ENCODE peak calls at places on chromosomes 2 and 18, in five cellular contexts. One of them, this sample, is unnamed.

GRCh38 chr18:59148192-59148591 is 8.5 kb downstream of the SEC11C start:
- DNase-seq in brain microvascular endothelial cell: no peak
- DNase-seq in germinal center: no peak
- DNase-seq in sciatic nerve: no peak
- DNase-seq in EL: no peak
- DNase-seq in this sample: no peak

GRCh38 chr2:208046686-208047085 is 21.4 kb upstream of the PLEKHM3 start:
- DNase-seq in brain microvascular endothelial cell: no peak
- DNase-seq in germinal center: no peak
- DNase-seq in sciatic nerve: no peak
- DNase-seq in EL: peak; percentile 55
- DNase-seq in this sample: no peak

GRCh38 chr2:198957183-198957582 is 500.6 kb downstream of the SATB2 start:
- DNase-seq in brain microvascular endothelial cell: no peak
- DNase-seq in germinal center: no peak
- DNase-seq in sciatic nerve: no peak
- DNase-seq in EL: no peak
- DNase-seq in this sample: no peak

GRCh38 chr18:46435031-46435430 is 222.0 kb downstream of the LOXHD1 start:
- DNase-seq in brain microvascular endothelial cell: no peak
- DNase-seq in germinal center: no peak
- DNase-seq in sciatic nerve: no peak
- DNase-seq in EL: no peak
- DNase-seq in this sample: no peak

GRCh38 chr2:20184067-20184938 is 40.6 kb downstream of the SDC1 start:
- DNase-seq in brain microvascular endothelial cell: peak; percentile 71
- DNase-seq in germinal center: no peak
- DNase-seq in sciatic nerve: no peak
- DNase-seq in EL: peak; percentile 76
- DNase-seq in this sample: no peak

GRCh38 chr2:190468814-190469569 is 60.8 kb downstream of the MFSD6 start:
- DNase-seq in brain microvascular endothelial cell: peak; percentile 97
- DNase-seq in germinal center: no peak
- DNase-seq in sciatic nerve: peak; percentile 84
- DNase-seq in EL: peak; percentile 95
- DNase-seq in this sample: peak; percentile 94

GRCh38 chr2:182650704-182651103 is 65.4 kb upstream of the DNAJC10 start:
- DNase-seq in brain microvascular endothelial cell: no peak
- DNase-seq in germinal center: no peak
- DNase-seq in sciatic nerve: no peak
- DNase-seq in EL: peak; percentile 59
- DNase-seq in this sample: peak; percentile 75

GRCh38 chr18:23631746-23632145 is 31.0 kb downstream of the ANKRD29 start:
- DNase-seq in brain microvascular endothelial cell: no peak
- DNase-seq in germinal center: no peak
- DNase-seq in sciatic nerve: no peak
- DNase-seq in EL: no peak
- DNase-seq in this sample: peak; percentile 7

GRCh38 chr2:20641123-20641985 is 9.5 kb downstream of the HS1BP3 start:
- DNase-seq in brain microvascular endothelial cell: peak; percentile 81
- DNase-seq in germinal center: no peak
- DNase-seq in sciatic nerve: no peak
- DNase-seq in EL: peak; percentile 39
- DNase-seq in this sample: peak; percentile 59

GRCh38 chr2:102051659-102052366 is 60.1 kb downstream of the IL1R2 start:
- DNase-seq in brain microvascular endothelial cell: no peak
- DNase-seq in germinal center: no peak
- DNase-seq in sciatic nerve: no peak
- DNase-seq in EL: peak; percentile 83
- DNase-seq in this sample: no peak

GRCh38 chr2:42906557-42907380 is 114.4 kb upstream of the HAAO start:
- DNase-seq in brain microvascular endothelial cell: no peak
- DNase-seq in germinal center: no peak
- DNase-seq in sciatic nerve: peak; percentile 80
- DNase-seq in EL: peak; percentile 60
- DNase-seq in this sample: peak; percentile 93

GRCh38 chr18:35049111-35050003 is 8.1 kb downstream of the MAPRE2 start:
- DNase-seq in brain microvascular endothelial cell: no peak
- DNase-seq in germinal center: peak; percentile 24
- DNase-seq in sciatic nerve: no peak
- DNase-seq in EL: peak; percentile 46
- DNase-seq in this sample: no peak

GRCh38 chr2:164061129-164061746 is 325.4 kb upstream of the FIGN start:
- DNase-seq in brain microvascular endothelial cell: peak; percentile 47
- DNase-seq in germinal center: peak; percentile 3
- DNase-seq in sciatic nerve: no peak
- DNase-seq in EL: peak; percentile 38
- DNase-seq in this sample: peak; percentile 40

GRCh38 chr2:174779361-174779928 is 15.2 kb upstream of the CHRNA1 start:
- DNase-seq in brain microvascular endothelial cell: no peak
- DNase-seq in germinal center: no peak
- DNase-seq in sciatic nerve: no peak
- DNase-seq in EL: peak; percentile 72
- DNase-seq in this sample: no peak

GRCh38 chr2:239204143-239204875 is 196.5 kb downstream of the HDAC4 start:
- DNase-seq in brain microvascular endothelial cell: no peak
- DNase-seq in germinal center: no peak
- DNase-seq in sciatic nerve: peak; percentile 53
- DNase-seq in EL: no peak
- DNase-seq in this sample: peak; percentile 71

GRCh38 chr18:5510109-5510846 is 33.5 kb downstream of the EPB41L3 start:
- DNase-seq in brain microvascular endothelial cell: peak; percentile 64
- DNase-seq in germinal center: no peak
- DNase-seq in sciatic nerve: no peak
- DNase-seq in EL: no peak
- DNase-seq in this sample: no peak

GRCh38 chr2:239960929-239961661 is 64.0 kb downstream of the NDUFA10 start:
- DNase-seq in brain microvascular endothelial cell: no peak
- DNase-seq in germinal center: no peak
- DNase-seq in sciatic nerve: peak; percentile 32
- DNase-seq in EL: no peak
- DNase-seq in this sample: no peak

GRCh38 chr18:7116001-7116831 is 1.4 kb downstream of the LAMA1 start:
- DNase-seq in brain microvascular endothelial cell: peak; percentile 22
- DNase-seq in germinal center: no peak
- DNase-seq in sciatic nerve: no peak
- DNase-seq in EL: peak; percentile 37
- DNase-seq in this sample: no peak

GRCh38 chr2:199692489-199692888 is 158.5 kb downstream of the FTCDNL1 start:
- DNase-seq in brain microvascular endothelial cell: no peak
- DNase-seq in germinal center: no peak
- DNase-seq in sciatic nerve: no peak
- DNase-seq in EL: no peak
- DNase-seq in this sample: no peak

GRCh38 chr2:238970553-238971081 is 122.7 kb downstream of the TWIST2 start:
- DNase-seq in brain microvascular endothelial cell: peak; percentile 27
- DNase-seq in germinal center: peak; percentile 68
- DNase-seq in sciatic nerve: peak; percentile 76
- DNase-seq in EL: peak; percentile 64
- DNase-seq in this sample: peak; percentile 36

GRCh38 chr2:134336352-134336751 is 82.5 kb downstream of the MGAT5 start:
- DNase-seq in brain microvascular endothelial cell: no peak
- DNase-seq in germinal center: no peak
- DNase-seq in sciatic nerve: no peak
- DNase-seq in EL: no peak
- DNase-seq in this sample: no peak

GRCh38 chr2:11785611-11785940 is 39.1 kb downstream of the LPIN1 start:
- DNase-seq in brain microvascular endothelial cell: no peak
- DNase-seq in germinal center: no peak
- DNase-seq in sciatic nerve: peak; percentile 53
- DNase-seq in EL: no peak
- DNase-seq in this sample: no peak

GRCh38 chr2:241279828-241280227 is 35.6 kb downstream of the HDLBP start:
- DNase-seq in brain microvascular endothelial cell: no peak
- DNase-seq in germinal center: no peak
- DNase-seq in sciatic nerve: no peak
- DNase-seq in EL: no peak
- DNase-seq in this sample: no peak

GRCh38 chr2:183250472-183250871 is 126.2 kb downstream of the NUP35 start:
- DNase-seq in brain microvascular endothelial cell: no peak
- DNase-seq in germinal center: no peak
- DNase-seq in sciatic nerve: no peak
- DNase-seq in EL: peak; percentile 2
- DNase-seq in this sample: no peak

GRCh38 chr2:37378411-37378810 is 34.0 kb downstream of the QPCT start:
- DNase-seq in brain microvascular endothelial cell: peak; percentile 60
- DNase-seq in germinal center: no peak
- DNase-seq in sciatic nerve: no peak
- DNase-seq in EL: peak; percentile 93
- DNase-seq in this sample: no peak

GRCh38 chr2:64504774-64505720 is 19.1 kb upstream of the AFTPH start:
- DNase-seq in brain microvascular endothelial cell: no peak
- DNase-seq in germinal center: no peak
- DNase-seq in sciatic nerve: no peak
- DNase-seq in EL: no peak
- DNase-seq in this sample: no peak

GRCh38 chr18:12236141-12236540 is 18.0 kb upstream of the CIDEA start:
- DNase-seq in brain microvascular endothelial cell: no peak
- DNase-seq in germinal center: no peak
- DNase-seq in sciatic nerve: no peak
- DNase-seq in EL: no peak
- DNase-seq in this sample: no peak

This sample was measured in cerebellar cortex.